ENCODE peak calls at places on chromosome 13, in six cellular contexts. F, M, J, E, G and L are unnamed samples.

GRCh38 chr13:51967482-51968446 is 43.5 kb downstream of the ATP7B start:
- DNase-seq in F (no peak), M (no peak), J (no peak), E (no peak), G (no peak), L (no peak)

GRCh38 chr13:25046274-25046984 is 49.5 kb upstream of the PABPC3 start:
- DNase-seq in F (no peak), M (peak; percentile 16), J (no peak), E (peak; percentile 72), G (peak; percentile 17), L (peak; percentile 3)

GRCh38 chr13:20270163-20270865 is 38.2 kb upstream of the GJB6 start:
- DNase-seq in F (peak; percentile 64), M (peak; percentile 40), J (no peak), E (no peak), G (no peak), L (no peak)

GRCh38 chr13:43269037-43269476 is 245.7 kb downstream of the DNAJC15 start:
- DNase-seq in F (peak; percentile 84), M (peak; percentile 86), J (no peak), E (no peak), G (no peak), L (peak; percentile 92)

GRCh38 chr13:69092615-69093322 is 1014.9 kb upstream of the ATXN8OS start:
- DNase-seq in F (no peak), M (no peak), J (no peak), E (peak; percentile 12), G (no peak), L (no peak)

GRCh38 chr13:29713841-29714240 is 118.4 kb upstream of the SLC7A1 start:
- DNase-seq in F (peak; percentile 12), M (no peak), J (peak; percentile 9), E (no peak), G (peak; percentile 17), L (peak; percentile 9)

GRCh38 chr13:87444135-87444534 is 227.0 kb upstream of the SLITRK5 start:
- DNase-seq in F (no peak), M (no peak), J (peak; percentile 94), E (no peak), G (no peak), L (no peak)

GRCh38 chr13:35388979-35389378 is 87.5 kb downstream of the MAB21L1 start:
- DNase-seq in F (no peak), M (no peak), J (no peak), E (no peak), G (no peak), L (peak; percentile 4)

GRCh38 chr13:45769072-45769471 is 67.0 kb downstream of the CBY2 start:
- DNase-seq in F (no peak), M (no peak), J (no peak), E (peak; percentile 43), G (no peak), L (no peak)

GRCh38 chr13:23673354-23673753 is 103.1 kb downstream of the TNFRSF19 start:
- DNase-seq in F (peak; percentile 46), M (peak; percentile 49), J (no peak), E (no peak), G (no peak), L (peak; percentile 96)

GRCh38 chr13:106623799-106624198 is 55.9 kb upstream of the ARGLU1 start:
- DNase-seq in F (no peak), M (no peak), J (no peak), E (no peak), G (no peak), L (no peak)

GRCh38 chr13:73075546-73075945 is 16.7 kb downstream of the KLF5 start:
- DNase-seq in F (no peak), M (peak; percentile 56), J (no peak), E (peak; percentile 23), G (no peak), L (no peak)

GRCh38 chr13:37667631-37668161 is 69.1 kb upstream of the POSTN start:
- DNase-seq in F (no peak), M (no peak), J (no peak), E (no peak), G (no peak), L (peak; percentile 46)

GRCh38 chr13:75308222-75308621 is 173.7 kb downstream of the TBC1D4 start:
- DNase-seq in F (no peak), M (no peak), J (no peak), E (no peak), G (no peak), L (no peak)

GRCh38 chr13:103876571-103876970 is 810.4 kb upstream of the SLC10A2 start:
- DNase-seq in F (no peak), M (no peak), J (no peak), E (no peak), G (no peak), L (peak; percentile 76)

GRCh38 chr13:99432637-99433542 is 68.4 kb upstream of the TM9SF2 start:
- DNase-seq in F (peak; percentile 34), M (peak; percentile 49), J (peak; percentile 28), E (peak; percentile 79), G (no peak), L (peak; percentile 92)

GRCh38 chr13:57629391-57629804 is 2.1 kb upstream of the PCDH17 start:
- DNase-seq in F (no peak), M (peak; percentile 34), J (no peak), E (no peak), G (no peak), L (peak; percentile 14)

DNA sequence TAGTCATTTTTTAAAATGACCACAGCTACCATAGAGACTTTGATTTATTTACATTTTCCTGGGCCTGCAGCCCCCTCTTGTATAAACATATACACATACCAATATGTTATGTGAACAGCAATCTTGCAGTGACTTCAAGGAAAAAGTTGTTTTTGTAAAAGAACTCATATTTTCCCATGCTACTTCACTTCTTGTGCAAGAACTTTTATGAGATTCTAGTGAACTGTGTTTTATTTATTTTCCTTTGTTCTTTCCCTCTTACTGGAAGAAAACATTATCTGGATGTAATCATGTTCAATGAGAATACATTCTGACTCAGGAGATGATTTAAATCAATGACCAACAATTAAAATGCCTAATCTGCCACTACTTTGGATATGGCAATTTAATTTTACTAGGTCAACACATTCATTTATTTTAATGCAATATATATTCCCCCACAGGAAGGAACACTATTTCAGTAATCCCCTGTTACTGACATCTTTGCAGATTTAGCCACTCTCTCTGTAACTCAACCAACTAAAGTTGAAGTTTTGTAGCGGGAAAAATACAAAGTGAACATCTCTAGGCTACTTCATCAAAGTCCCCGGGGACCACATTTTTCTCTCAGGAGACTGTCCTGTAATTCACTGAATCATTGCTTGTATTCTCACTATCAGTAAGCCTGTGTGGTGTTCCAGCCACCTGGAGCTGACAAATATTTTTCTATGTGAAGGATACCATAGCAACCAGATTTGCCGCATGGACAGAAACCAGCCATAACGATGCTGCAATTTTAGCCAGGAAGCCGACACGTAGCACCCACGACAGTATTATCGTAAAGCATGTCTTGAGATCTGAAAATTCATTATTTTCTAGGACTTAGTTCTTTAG is 90.5 kb downstream of the STARD13 start:
- DNase-seq in F (no peak), M (peak; percentile 70), J (no peak), E (no peak), G (no peak), L (peak; percentile 84)
- H3K4me3 ChIP-seq in F (no peak overlapping the region), M (no peak overlapping the region), J (no peak overlapping the region), E (no peak overlapping the region), G (no peak overlapping the region), L (peak overlapping the region; percentile 43)

GRCh38 chr13:110794209-110794608 is 80.7 kb downstream of the ING1 start:
- DNase-seq in F (no peak), M (no peak), J (no peak), E (no peak), G (no peak), L (no peak)

GRCh38 chr13:110799246-110800236 is 86.0 kb downstream of the ING1 start:
- DNase-seq in F (no peak), M (peak; percentile 73), J (no peak), E (no peak), G (no peak), L (peak; percentile 88)

GRCh38 chr13:110797230-110797877 is 83.9 kb downstream of the ING1 start:
- DNase-seq in F (no peak), M (no peak), J (no peak), E (no peak), G (no peak), L (peak; percentile 54)

GRCh38 chr13:110801044-110801443 is 87.5 kb downstream of the ING1 start:
- DNase-seq in F (no peak), M (no peak), J (no peak), E (no peak), G (no peak), L (no peak)

DNA sequence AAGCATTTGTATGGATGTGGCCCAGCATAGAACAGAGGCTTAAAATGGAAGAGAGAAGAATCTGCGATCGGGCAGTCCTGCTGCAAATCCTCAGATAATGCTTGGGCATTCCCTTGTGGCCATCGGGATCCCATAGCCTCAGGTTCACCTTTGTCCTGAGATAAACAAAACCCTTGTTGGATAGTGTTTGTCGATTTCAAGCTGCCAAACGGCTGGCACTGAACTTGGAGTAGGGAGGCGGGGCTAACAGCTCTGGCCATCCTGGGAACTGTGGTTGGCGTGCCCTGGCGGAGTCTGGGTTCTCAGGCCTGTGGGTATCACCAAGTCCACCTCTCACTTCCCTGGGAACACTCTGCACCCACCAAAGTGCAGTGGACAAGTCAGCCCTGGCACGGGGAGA is 85.1 kb downstream of the ING1 start:
- DNase-seq in F (no peak), M (no peak), J (no peak), E (no peak), G (no peak), L (no peak)
- H2AFZ ChIP-seq in F (no peak overlapping the region), M (no peak overlapping the region), J (no peak overlapping the region), E (no peak overlapping the region), G (no peak overlapping the region), L (no peak overlapping the region)

GRCh38 chr13:28071424-28071823 is 29.0 kb downstream of the FLT3 start:
- DNase-seq in F (no peak), M (no peak), J (no peak), E (no peak), G (no peak), L (no peak)
- H3K4me3 ChIP-seq in F (no peak overlapping the region), M (no peak overlapping the region), J (no peak overlapping the region), E (no peak overlapping the region), G (no peak overlapping the region), L (no peak overlapping the region)

GRCh38 chr13:113883314-113883811 is 19.5 kb upstream of the GAS6 start:
- DNase-seq in F (no peak), M (no peak), J (no peak), E (no peak), G (no peak), L (no peak)

GRCh38 chr13:113880651-113881611 is 17.1 kb upstream of the GAS6 start:
- DNase-seq in F (peak; percentile 27), M (no peak), J (no peak), E (no peak), G (no peak), L (no peak)

GRCh38 chr13:113882266-113882627 is 18.4 kb upstream of the GAS6 start:
- DNase-seq in F (no peak), M (no peak), J (no peak), E (no peak), G (no peak), L (no peak)

GRCh38 chr13:113882716-113883115 is 18.8 kb upstream of the GAS6 start:
- DNase-seq in F (no peak), M (no peak), J (no peak), E (no peak), G (no peak), L (no peak)

DNA sequence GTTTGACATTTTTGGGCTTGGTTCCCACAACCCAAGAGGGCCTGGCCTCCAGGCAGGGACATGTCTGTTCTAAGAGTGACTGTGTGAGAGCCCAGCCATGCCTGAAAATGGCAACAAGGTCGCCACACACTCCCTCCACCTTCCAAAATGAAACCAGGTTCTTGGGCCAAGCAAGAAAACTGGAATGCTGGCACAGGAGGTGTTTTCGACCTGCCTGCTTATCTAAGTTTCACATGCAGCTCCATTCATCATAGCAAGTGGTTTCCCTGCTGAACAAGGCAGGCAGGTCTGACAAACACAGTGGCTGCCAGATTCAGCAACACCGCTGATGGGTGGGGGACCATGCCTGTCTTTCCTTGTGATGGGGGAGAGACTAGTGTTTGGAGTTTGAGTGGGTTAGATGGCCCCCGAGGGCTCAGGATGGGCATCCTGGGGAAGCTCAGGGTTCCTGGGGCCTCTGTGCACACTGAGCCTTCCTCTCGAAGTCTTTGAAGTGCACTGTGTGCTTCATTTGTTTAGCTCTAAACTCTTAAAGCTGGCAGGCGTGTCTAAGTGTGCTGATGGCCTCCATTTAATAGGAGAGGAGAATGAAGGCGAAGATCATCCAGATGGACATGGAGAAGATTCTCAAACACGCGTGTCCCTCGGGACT is 17.9 kb upstream of the GAS6 start:
- DNase-seq in F (peak; percentile 56), M (no peak), J (no peak), E (no peak), G (no peak), L (no peak)
- H2AFZ ChIP-seq in F (peak overlapping the region; percentile 70), M (no peak overlapping the region), J (no peak overlapping the region), E (no peak overlapping the region), G (no peak overlapping the region), L (peak overlapping the region; percentile 42)